ENCODE peak calls at places on chromosomes 7 and 10, in five cellular contexts. N is mesendoderm, D is mesenchymal stem cell, J is IMR-90, L is neuronal stem cell. K is an unnamed sample.

GRCh38 chr10:34092891-34093290 is 722.2 kb downstream of the PARD3 start:
- DNase-seq in L (no peak), D (no peak), J (peak), N (no peak), K (no peak)

GRCh38 chr10:114041166-114041565 is 2.5 kb upstream of the ADRB1 start:
- DNase-seq in L (no peak), J (no peak), D (no peak), N (no peak), K (no peak)

GRCh38 chr10:73999703-74000102 is 1.8 kb downstream of the VCL start:
- DNase-seq in L (no peak), N (no peak), D (peak), J (peak), K (no peak)

GRCh38 chr10:113788604-113789083 is 37.2 kb downstream of the PLEKHS1 start:
- DNase-seq in N (peak), D (peak), J (peak), L (no peak), K (peak)

GRCh38 chr10:115436999-115437398 is 343.8 kb downstream of the ATRNL1 start:
- DNase-seq in L (no peak), J (no peak), N (no peak), D (no peak), K (no peak)

GRCh38 chr7:7768977-7769376 is 50.6 kb upstream of the RPA3 start:
- DNase-seq in D (no peak), N (no peak), L (no peak), J (no peak), K (no peak)

GRCh38 chr10:71864861-71865473 is 13.9 kb upstream of the PSAP start:
- DNase-seq in J (peak), D (peak), N (no peak), L (no peak), K (no peak)

GRCh38 chr10:69961168-69961863 is 91.3 kb upstream of the MACROH2A2 start:
- DNase-seq in D (peak), L (no peak), J (no peak), N (peak), K (peak)

GRCh38 chr10:8815969-8816368 is 761.5 kb downstream of the GATA3 start:
- DNase-seq in D (no peak), L (no peak), N (no peak), J (no peak), K (peak)

GRCh38 chr7:2006231-2006771 is 226.4 kb downstream of the MAD1L1 start:
- DNase-seq in D (no peak), J (no peak), N (no peak), L (no peak), K (no peak)
- H3K4ac ChIP-seq in D (no peak), J (no peak), N (no peak), L (no peak), K (no peak)

GRCh38 chr10:100570518-100570865 is 34.7 kb downstream of the HIF1AN start:
- DNase-seq in N (no peak), L (no peak), D (no peak), J (no peak), K (no peak)

GRCh38 chr10:100567826-100568225 is 32.1 kb downstream of the HIF1AN start:
- DNase-seq in N (no peak), D (no peak), J (no peak), L (no peak), K (no peak)

GRCh38 chr10:100568937-100569336 is 33.2 kb downstream of the HIF1AN start:
- DNase-seq in D (no peak), N (no peak), L (no peak), J (no peak), K (no peak)

GRCh38 chr10:100571069-100571817 is 35.5 kb downstream of the HIF1AN start:
- DNase-seq in L (no peak), D (no peak), N (no peak), J (no peak), K (no peak)

GRCh38 chr10:100569687-100570517 is 34.2 kb downstream of the HIF1AN start:
- DNase-seq in J (no peak), L (peak), D (no peak), N (peak), K (no peak)
- H3K4ac ChIP-seq in J (no peak), L (no peak), D (no peak), N (no peak), K (no peak)

GRCh38 chr10:131072651-131073468 is 238.7 kb downstream of the TCERG1L start:
- DNase-seq in D (no peak), L (no peak), N (no peak), J (no peak), K (no peak)
- H3K4ac ChIP-seq in D (no peak), L (no peak), N (no peak), J (no peak), K (no peak)

DNA sequence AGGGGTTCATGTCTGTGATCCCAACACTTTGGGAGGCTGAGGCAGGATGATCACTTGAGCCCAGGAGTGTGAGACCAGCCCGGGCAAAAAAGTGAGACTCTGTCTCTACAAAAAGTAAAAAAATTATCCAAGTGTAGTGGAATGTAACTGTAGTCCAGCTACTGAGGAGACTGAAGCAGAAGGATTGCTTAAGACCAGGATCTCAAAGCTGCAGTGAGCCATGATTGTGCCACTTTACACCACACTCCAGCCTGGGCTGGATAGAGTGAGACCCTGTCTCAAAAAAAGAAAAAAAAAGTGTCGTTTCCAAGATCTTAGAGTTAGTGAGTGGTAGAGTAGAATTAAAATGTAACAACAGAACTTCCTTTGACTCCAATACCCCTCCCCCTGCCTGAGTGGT is 589.4 kb upstream of the MBL2 start:
- DNase-seq in L (no peak), D (no peak), N (no peak), J (no peak), K (no peak)
- H3K4ac ChIP-seq in L (no peak), D (no peak), N (peak), J (no peak), K (no peak)